ENCODE peak calls at places on chromosome 18, in six cellular contexts. E is sigmoid colon, Y is uterus, R is PC-9, N is thoracic aorta, G is colonic mucosa. H is an unnamed sample. For H3K36me3, the result is how much of the 10 kb centered on the place peaks cover.

GRCh38 chr18:79366177-79367094 is 29.3 kb upstream of the NFATC1 start:
- DNase-seq in E (no peak), Y (no peak), R (no peak), N (no peak), G (no peak), H (peak)

GRCh38 chr18:63192171-63192884 is 127.2 kb downstream of the BCL2 start:
- DNase-seq in E (no peak), Y (no peak), R (no peak), N (no peak), G (no peak), H (no peak)

GRCh38 chr18:63119647-63120046 is 199.9 kb downstream of the BCL2 start:
- DNase-seq in E (no peak), Y (no peak), R (no peak), N (no peak), G (peak), H (peak)

GRCh38 chr18:57427429-57428181 is 7.6 kb upstream of the ONECUT2 start:
- DNase-seq in E (no peak), Y (no peak), R (no peak), N (no peak), G (no peak), H (no peak)

GRCh38 chr18:10726198-10727068 is 200.6 kb downstream of the NAPG start:
- DNase-seq in E (no peak), Y (no peak), R (no peak), N (no peak), G (peak), H (peak)

GRCh38 chr18:76859474-76860339 is 37.4 kb downstream of the ZNF236 start:
- DNase-seq in E (no peak), Y (no peak), R (no peak), N (no peak), G (no peak), H (no peak)

GRCh38 chr18:36432880-36433279 is 135.4 kb downstream of the FHOD3 start:
- DNase-seq in E (no peak), Y (no peak), R (no peak), N (no peak), G (no peak), H (no peak)

GRCh38 chr18:49768051-49768391 is 45.3 kb downstream of the ACAA2 start:
- DNase-seq in E (no peak), Y (peak), R (peak), N (no peak), G (peak), H (peak)

GRCh38 chr18:38539373-38539772 is 973.8 kb upstream of the CELF4 start:
- DNase-seq in E (no peak), Y (no peak), R (no peak), N (no peak), G (no peak), H (no peak)

GRCh38 chr18:62425465-62426190 is 97.2 kb upstream of the ZCCHC2 start:
- DNase-seq in E (peak), Y (peak), R (peak), N (peak), G (peak), H (peak)

DNA sequence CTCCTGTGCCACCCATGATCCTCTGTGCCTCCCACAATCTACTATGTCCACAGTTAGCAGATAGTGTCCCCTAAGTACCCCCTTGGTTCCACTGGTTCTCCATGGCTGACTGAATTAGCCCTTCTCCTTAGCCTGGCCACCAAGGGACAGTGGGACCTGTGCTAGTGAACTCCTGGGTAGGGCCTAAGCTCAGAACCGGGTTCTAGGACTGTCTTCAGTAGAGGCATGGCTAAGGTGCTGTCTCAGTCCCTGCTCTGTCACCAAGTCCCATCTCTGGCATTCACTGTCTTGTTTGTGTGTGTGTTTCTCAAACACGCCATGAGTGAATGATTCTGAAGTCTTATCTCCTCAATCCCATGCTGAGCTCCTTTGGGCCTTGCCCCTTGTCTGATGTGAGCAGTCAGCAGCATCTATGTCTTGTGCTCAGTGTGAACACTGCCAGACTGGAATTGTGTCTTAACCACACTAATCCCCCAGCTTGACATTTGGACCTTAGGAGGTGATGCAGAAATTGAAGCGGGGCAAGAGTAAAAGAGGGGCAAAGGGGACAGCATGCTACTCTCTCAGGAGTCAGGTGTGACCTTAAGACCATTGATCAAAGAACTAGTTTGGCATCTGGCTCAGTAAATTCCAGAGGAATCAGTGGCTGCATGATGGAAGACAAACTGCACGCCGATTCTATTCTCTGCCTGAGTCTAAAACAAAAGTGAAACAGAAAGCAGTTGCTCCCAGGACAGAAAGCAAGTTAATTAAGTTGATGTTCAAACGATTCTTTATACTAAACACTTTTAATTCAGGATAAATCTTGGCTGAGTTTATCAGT is 190.5 kb downstream of the ALPK2 start:
- DNase-seq in E (no peak), Y (no peak), R (no peak), N (no peak), G (no peak), H (no peak)
- H3K4me3 ChIP-seq in E (peak), Y (peak), R (no peak), N (peak), G (peak), H (no peak)

DNA sequence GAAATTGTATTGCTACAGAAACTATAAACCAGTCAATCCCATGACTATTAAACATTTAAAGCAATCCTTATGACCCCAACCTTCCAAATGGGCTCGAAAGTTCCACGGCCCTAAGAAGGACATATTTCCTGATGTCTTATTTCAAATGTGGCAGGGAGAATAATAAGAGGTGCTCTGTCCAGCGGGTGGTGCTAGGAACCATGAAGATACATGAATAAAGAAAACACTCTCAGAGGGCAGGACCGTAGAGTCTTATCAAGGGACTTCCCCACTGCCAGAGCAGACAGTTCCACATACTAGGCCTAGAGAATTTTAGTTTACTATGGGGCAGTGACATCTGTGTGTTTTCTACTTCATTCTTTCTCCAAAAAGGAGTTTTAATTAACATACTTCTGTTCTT is 187.1 kb upstream of the PIK3C3 start:
- DNase-seq in E (no peak), Y (no peak), R (no peak), N (no peak), G (no peak), H (peak)
- TF ChIP-seq CTCF in E (no peak), Y (no peak), R (no peak), N (no peak), G (no peak), H (peak)

DNA sequence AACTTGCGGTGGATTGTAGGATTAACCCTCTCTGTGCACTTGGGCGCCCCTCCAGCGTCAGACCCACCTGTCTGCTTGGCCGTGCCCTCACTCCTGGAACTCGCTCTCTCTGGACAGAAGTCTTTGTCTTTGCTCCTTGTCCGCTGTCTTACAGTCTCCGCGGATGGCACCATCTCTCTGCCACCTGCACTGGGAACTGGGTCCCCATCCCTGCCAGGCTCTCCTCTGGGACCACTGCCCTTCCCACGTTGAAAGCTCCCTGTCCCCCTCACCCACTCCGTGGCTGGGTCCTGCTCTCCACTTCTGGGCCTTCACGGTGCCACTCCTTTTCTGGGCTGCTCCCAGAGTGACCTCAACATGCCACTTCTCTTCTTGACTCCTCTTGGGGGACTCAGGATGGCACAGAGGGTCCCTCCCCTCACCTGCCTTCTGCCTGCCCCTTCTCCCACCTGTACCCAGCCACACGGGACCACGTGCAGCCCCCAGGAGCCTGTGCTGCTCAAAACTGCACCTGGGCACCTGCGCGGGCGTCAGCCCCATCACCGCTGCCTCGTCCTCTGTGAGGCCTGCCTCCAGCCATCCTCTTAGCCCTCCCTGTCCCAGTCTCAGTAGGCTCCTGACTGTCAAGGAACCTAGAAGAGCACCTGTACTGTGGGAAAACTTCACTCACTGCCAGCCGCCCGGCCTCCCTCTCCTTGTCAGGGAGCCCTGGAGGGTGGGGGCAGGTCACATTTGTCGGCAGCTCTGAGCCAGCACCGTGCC is 11.1 kb downstream of the CNDP2 start:
- DNase-seq in E (peak), Y (no peak), R (no peak), N (no peak), G (no peak), H (no peak)
- H3K36me3 ChIP-seq in E (half or more), Y (under half), R (under half), N (under half), G (under half), H (under half)

GRCh38 chr18:6374340-6374739 is 40.4 kb downstream of the L3MBTL4 start:
- DNase-seq in E (no peak), Y (no peak), R (no peak), N (no peak), G (no peak), H (no peak)
- H3K4me3 ChIP-seq in E (no peak), Y (no peak), R (no peak), N (no peak), G (no peak), H (no peak)

GRCh38 chr18:31626409-31626808 is 34.7 kb downstream of the TTR start:
- DNase-seq in E (no peak), Y (no peak), R (no peak), N (no peak), G (no peak), H (no peak)
- TF ChIP-seq CTCF in E (no peak), Y (no peak), R (no peak), N (no peak), G (no peak), H (no peak)

GRCh38 chr18:8139127-8139591 is 470.1 kb upstream of the RAB12 start:
- DNase-seq in E (no peak), Y (peak), R (no peak), N (no peak), G (no peak), H (no peak)
- H3K36me3 ChIP-seq in E (under half), Y (under half), R (under half), N (under half), G (under half), H (under half)

GRCh38 chr18:7733642-7734041 is 166.5 kb downstream of the PTPRM start:
- DNase-seq in E (no peak), Y (no peak), R (no peak), N (no peak), G (no peak), H (peak)
- H3K4me3 ChIP-seq in E (no peak), Y (no peak), R (no peak), N (no peak), G (no peak), H (no peak)

H was measured in bronchial epithelial cell.